ENCODE peak calls at places on chromosomes 5 and 9, in five cellular contexts. F is NCI-H69; Y is stimulated activated CD4-positive, alpha-beta T cell treated with anti-CD3 and anti-CD28 coated beads, Interleukin-4, amount 100 ng/mL, for 4 hours; P is activated CD4-positive, alpha-beta T cell treated with anti-CD3 and anti-CD28 coated beads, Interleukin-2, amount 50 U/mL, for 1 hour; N is GM10248. C is an unnamed sample.

GRCh38 chr9:113582698-113583200 is 119.2 kb downstream of the RGS3 start:
- DNase-seq in F (no peak), Y (no peak), P (no peak), N (no peak), C (no peak)

GRCh38 chr9:7328453-7328852 is 471.1 kb downstream of the DMAC1 start:
- DNase-seq in F (peak), Y (no peak), P (no peak), N (no peak), C (no peak)

GRCh38 chr5:81506900-81507588 is 113.1 kb upstream of the ACOT12 start:
- DNase-seq in F (peak), Y (peak), P (peak), N (peak), C (peak)

GRCh38 chr9:13971910-13972655 is 341.9 kb downstream of the NFIB start:
- DNase-seq in F (no peak), Y (no peak), P (no peak), N (no peak), C (no peak)

GRCh38 chr9:132190966-132191365 is 29.1 kb downstream of the NTNG2 start:
- DNase-seq in F (no peak), Y (no peak), P (no peak), N (no peak), C (no peak)

GRCh38 chr9:18473551-18474279 is at the start of gene ADAMTSL1:
- DNase-seq in F (peak), Y (no peak), P (no peak), N (no peak), C (no peak)

GRCh38 chr5:116557669-116558271 is 16.9 kb downstream of the SEMA6A start:
- DNase-seq in F (peak), Y (no peak), P (no peak), N (no peak), C (peak)

GRCh38 chr5:163478126-163478981 is 17.9 kb downstream of the HMMR start:
- DNase-seq in F (no peak), Y (no peak), P (no peak), N (no peak), C (no peak)

GRCh38 chr5:178576591-178577351 is 13.4 kb downstream of the COL23A1 start:
- DNase-seq in F (peak), Y (no peak), P (no peak), N (no peak), C (no peak)

C was measured in NCI-H1417.